ENCODE peak calls at places on chromosomes 5 and 9, in five cellular contexts. O is testis; K is CD4-positive, CD25-positive, alpha-beta regulatory T cell; X is pancreas; I is SK-N-SH. B is an unnamed sample.

GRCh38 chr5:159620853-159621540 is 290.7 kb upstream of the IL12B start:
- DNase-seq in O (no peak), K (no peak), X (no peak), I (no peak), B (no peak)

GRCh38 chr5:145220491-145220890 is 614.7 kb downstream of the PRELID2 start:
- DNase-seq in O (no peak), K (no peak), X (no peak), I (no peak), B (no peak)

GRCh38 chr5:114223866-114224265 is 138.0 kb upstream of the KCNN2 start:
- DNase-seq in O (no peak), K (peak; percentile 1), X (no peak), I (peak; percentile 9), B (no peak)

GRCh38 chr9:113410207-113411158 is at the start of the genes C9orf43 and POLE3:
- DNase-seq in O (peak; percentile 96), K (peak; percentile 98), X (peak; percentile 95), I (peak; percentile 94), B (peak; percentile 56)

GRCh38 chr9:111805262-111805661 is 10.5 kb upstream of the SHOC1 start:
- DNase-seq in O (no peak), K (no peak), X (no peak), I (no peak), B (no peak)

GRCh38 chr5:43165323-43165722 is 26.7 kb upstream of the NIM1K start:
- DNase-seq in O (no peak), K (no peak), X (no peak), I (no peak), B (no peak)

GRCh38 chr9:7171461-7171860 is 413.7 kb downstream of the KDM4C start:
- DNase-seq in O (no peak), K (no peak), X (no peak), I (no peak), B (no peak)

GRCh38 chr5:141617682-141618029 is 1.1 kb downstream of the DIAPH1 start:
- DNase-seq in O (no peak), K (no peak), X (no peak), I (no peak), B (no peak)

GRCh38 chr9:89710689-89711088 is 105.9 kb downstream of the GADD45G start:
- DNase-seq in O (peak; percentile 38), K (no peak), X (no peak), I (no peak), B (no peak)

GRCh38 chr9:34547960-34548603 is 25.3 kb upstream of the ENHO start:
- DNase-seq in O (peak; percentile 89), K (peak; percentile 13), X (peak; percentile 88), I (peak; percentile 93), B (no peak)

GRCh38 chr5:9545959-9546851 is at the start of gene SEMA5A:
- DNase-seq in O (peak; percentile 64), K (no peak), X (peak; percentile 93), I (peak; percentile 79), B (no peak)

GRCh38 chr9:115494958-115495690 is 377.2 kb upstream of the TNC start:
- DNase-seq in O (no peak), K (no peak), X (no peak), I (peak; percentile 41), B (no peak)

GRCh38 chr9:76657265-76657664 is 107.0 kb upstream of the PCA3 start:
- DNase-seq in O (no peak), K (peak; percentile 15), X (no peak), I (no peak), B (no peak)

GRCh38 chr9:34185778-34186551 is 7.1 kb downstream of the UBAP1 start:
- DNase-seq in O (peak; percentile 66), K (peak; percentile 72), X (no peak), I (no peak), B (peak; percentile 97)

GRCh38 chr9:134010774-134011173 is 14.5 kb upstream of the BRD3OS start:
- DNase-seq in O (peak; percentile 51), K (no peak), X (peak; percentile 78), I (peak; percentile 66), B (no peak)

GRCh38 chr5:39947657-39948056 is 522.9 kb upstream of the DAB2 start:
- DNase-seq in O (no peak), K (no peak), X (no peak), I (no peak), B (no peak)

GRCh38 chr5:41637869-41638268 is 127.5 kb upstream of the PLCXD3 start:
- DNase-seq in O (no peak), K (no peak), X (no peak), I (no peak), B (no peak)

GRCh38 chr5:9976621-9977020 is 273.1 kb downstream of the ATPSCKMT start:
- DNase-seq in O (no peak), K (no peak), X (no peak), I (no peak), B (no peak)

GRCh38 chr9:37946971-37947370 is 43.0 kb upstream of the SLC25A51 start:
- DNase-seq in O (no peak), K (no peak), X (no peak), I (no peak), B (no peak)

DNA sequence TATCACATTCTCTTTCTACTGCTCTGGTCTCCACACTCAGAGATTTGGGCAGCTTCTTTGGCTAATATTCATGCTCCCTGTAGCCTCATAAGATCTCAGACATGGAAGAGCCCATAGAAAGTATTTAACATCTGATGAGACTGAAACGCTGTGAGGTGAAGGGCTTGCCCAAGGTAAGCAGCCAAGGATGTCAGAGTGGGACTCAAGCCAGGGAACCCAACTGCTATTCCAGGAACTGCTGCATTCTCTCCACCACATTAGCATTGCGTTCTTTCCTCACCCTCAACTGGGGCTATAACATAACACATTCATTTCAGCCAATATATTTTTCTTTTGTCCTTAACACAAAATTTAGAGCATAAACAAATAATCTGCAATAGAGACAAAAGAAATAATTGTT is 3.8 kb downstream of the ADRB2 start:
- DNase-seq in O (no peak), K (no peak), X (no peak), I (no peak), B (no peak)
- H3K4me3 ChIP-seq in O (no peak overlapping the region), K (no peak overlapping the region), X (no peak overlapping the region), I (peak overlapping the region; percentile 14), B (no peak overlapping the region)

DNA sequence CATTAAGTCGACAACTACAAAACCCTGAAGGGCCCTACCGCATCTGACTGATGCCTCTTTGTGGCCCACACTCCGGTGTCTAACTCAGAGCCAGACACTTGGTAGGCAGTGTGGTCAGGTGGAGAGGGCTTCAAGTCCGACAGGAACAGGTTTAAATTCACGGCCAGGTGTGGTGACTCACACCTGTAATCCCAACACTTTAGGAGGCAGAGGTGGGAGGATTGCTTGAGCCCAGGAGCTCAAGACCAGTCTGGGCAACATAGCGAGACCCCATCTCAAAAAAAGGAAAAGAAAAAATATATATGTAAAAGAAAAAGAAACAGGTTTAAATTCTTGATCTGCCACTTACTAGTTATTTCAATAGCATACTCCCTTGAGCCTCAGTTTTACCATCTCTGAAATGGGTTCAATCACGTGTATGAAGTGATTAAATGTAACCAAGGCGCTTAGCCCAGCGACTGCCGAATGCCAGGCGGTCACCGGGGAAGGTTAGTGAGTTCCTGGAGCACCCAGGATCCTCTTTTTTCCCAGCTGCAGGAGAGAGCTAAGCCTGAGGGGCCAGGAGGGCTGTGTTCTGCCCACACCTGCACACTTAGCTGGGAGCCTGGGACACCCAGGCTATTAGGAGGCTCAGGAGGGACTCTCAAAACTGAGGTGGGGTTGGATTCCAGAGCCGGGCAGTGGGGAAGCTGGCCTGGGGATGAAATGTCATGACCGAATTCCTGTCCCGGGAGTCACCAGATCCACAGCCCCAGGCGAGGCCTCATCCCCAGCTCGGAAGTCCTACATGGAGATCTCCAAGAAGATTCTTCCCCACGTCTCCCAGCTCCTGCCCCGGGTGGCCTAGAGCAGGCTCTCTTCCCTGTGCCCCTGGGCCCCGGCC is 858 bp downstream of the CLTB start:
- DNase-seq in O (peak; percentile 37), K (peak; percentile 26), X (peak; percentile 30), I (peak; percentile 70), B (no peak)
- H3K4me3 ChIP-seq in O (peak overlapping the region; percentile 72), K (peak overlapping the region; percentile 77), X (peak overlapping the region; percentile 72), I (peak overlapping the region; percentile 97), B (peak overlapping the region; percentile 89)

DNA sequence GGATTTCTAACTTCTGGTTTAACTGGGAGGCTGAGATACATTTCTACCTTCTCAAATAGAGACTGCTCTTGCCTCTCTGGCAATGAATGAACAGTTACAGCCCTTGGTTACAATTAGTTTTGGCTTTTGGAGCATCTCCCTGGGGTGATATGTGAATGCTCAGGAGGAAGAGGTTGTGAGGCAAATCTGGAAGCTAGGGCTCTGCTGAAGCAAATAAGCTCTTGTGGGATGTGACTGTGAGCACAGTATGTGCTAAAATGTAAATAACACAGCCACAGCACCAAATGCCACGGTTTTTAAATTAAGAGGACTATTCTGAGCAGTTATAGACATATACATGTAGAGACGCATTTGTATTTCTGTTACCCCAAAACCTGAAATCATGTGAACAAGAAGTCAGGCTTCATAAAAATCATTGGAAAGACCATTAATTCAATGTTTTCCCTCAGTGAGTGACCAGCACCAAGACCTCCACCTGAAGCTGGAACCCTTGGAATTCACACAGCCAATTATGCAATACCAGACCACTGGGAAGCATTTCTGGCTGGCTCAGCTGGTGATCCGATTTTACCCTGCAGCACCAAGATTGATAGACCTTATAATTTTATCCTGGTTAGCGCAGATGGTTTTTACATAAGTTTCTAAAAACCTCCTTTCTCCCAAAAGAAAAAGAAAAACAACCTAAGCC is 3.0 kb upstream of the SLC44A1 start:
- DNase-seq in O (no peak), K (no peak), X (no peak), I (no peak), B (no peak)
- H3K4me3 ChIP-seq in O (no peak overlapping the region), K (no peak overlapping the region), X (no peak overlapping the region), I (no peak overlapping the region), B (no peak overlapping the region)

DNA sequence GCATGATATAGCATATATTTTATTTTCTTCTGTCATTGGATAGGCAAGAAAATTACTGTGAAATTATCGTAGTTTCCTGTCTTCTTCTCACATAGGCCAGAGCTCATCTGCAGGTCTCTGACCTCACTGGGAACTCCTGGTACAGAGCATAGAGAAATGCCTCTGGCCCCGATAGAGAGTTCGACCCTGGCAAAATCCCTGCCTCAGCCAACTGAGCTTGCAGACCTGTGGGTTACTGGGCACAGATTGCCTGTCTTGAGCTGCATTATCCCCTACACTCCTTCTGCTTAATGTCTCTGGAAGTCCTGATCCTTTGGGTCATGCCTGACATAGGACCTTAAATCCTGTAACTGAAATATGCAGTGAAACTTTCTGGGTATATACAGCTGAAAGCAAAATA is 439.3 kb upstream of the CTNND2 start:
- DNase-seq in O (no peak), K (no peak), X (no peak), I (no peak), B (no peak)
- H3K4me3 ChIP-seq in O (no peak overlapping the region), K (no peak overlapping the region), X (no peak overlapping the region), I (no peak overlapping the region), B (no peak overlapping the region)

GRCh38 chr9:124504530-124505005 is 2.6 kb downstream of the NR5A1 start:
- DNase-seq in O (no peak), K (no peak), X (no peak), I (peak; percentile 74), B (no peak)
- H3K4me3 ChIP-seq in O (peak overlapping the region; percentile 76), K (no peak overlapping the region), X (no peak overlapping the region), I (no peak overlapping the region), B (no peak overlapping the region)

GRCh38 chr5:172403191-172403794 is 51.0 kb downstream of the SH3PXD2B start:
- DNase-seq in O (peak; percentile 92), K (no peak), X (no peak), I (no peak), B (no peak)
- H3K4me3 ChIP-seq in O (no peak overlapping the region), K (no peak overlapping the region), X (no peak overlapping the region), I (no peak overlapping the region), B (no peak overlapping the region)

GRCh38 chr5:118980438-118980837 is 7.9 kb downstream of the DTWD2 start:
- DNase-seq in O (no peak), K (no peak), X (no peak), I (no peak), B (no peak)
- H3K4me3 ChIP-seq in O (no peak overlapping the region), K (no peak overlapping the region), X (no peak overlapping the region), I (no peak overlapping the region), B (no peak overlapping the region)